ENCODE peak calls at places on chromosomes 3 and 15, in eight cellular contexts. E is A549, L is HFFc6, A is fibroblast of pulmonary artery, N is endothelial cell of umbilical vein, D is PC-9, K is lower leg skin, C is GM12865. B is an unnamed sample.

GRCh38 chr3:117443014-117443413 is 733.4 kb downstream of the TUSC7 start:
- DNase-seq in K (no peak), L (no peak), D (no peak), E (no peak), N (no peak), C (no peak), A (peak), B (no peak)

GRCh38 chr3:113436794-113437193 is 4.5 kb downstream of the CFAP44 start:
- DNase-seq in K (no peak), D (no peak), A (peak), C (peak), E (no peak), L (peak), N (peak), B (peak)

GRCh38 chr3:15495461-15496340 is 25.8 kb downstream of the COLQ start:
- DNase-seq in E (no peak), D (no peak), A (no peak), K (no peak), N (no peak), C (no peak), L (no peak), B (no peak)

GRCh38 chr15:92981333-92981732 is 81.2 kb downstream of the CHD2 start:
- DNase-seq in D (peak), A (peak), C (no peak), N (peak), L (no peak), E (no peak), K (no peak), B (no peak)

GRCh38 chr15:75030023-75030413 is 6.6 kb downstream of the PPCDC start:
- DNase-seq in A (peak), E (no peak), K (peak), C (no peak), D (no peak), N (no peak), L (no peak), B (no peak)

GRCh38 chr15:34883633-34884032 is 85.9 kb downstream of the AQR start:
- DNase-seq in K (no peak), D (no peak), L (no peak), A (no peak), N (no peak), E (no peak), C (no peak), B (no peak)

GRCh38 chr3:100042577-100042981 is 71.7 kb downstream of the FILIP1L start:
- DNase-seq in D (peak), A (peak), N (no peak), K (no peak), C (no peak), L (peak), E (no peak), B (no peak)

GRCh38 chr3:101643861-101644613 is 32.9 kb downstream of the ZBTB11 start:
- DNase-seq in A (peak), C (peak), E (peak), D (peak), K (no peak), N (peak), L (peak), B (peak)

GRCh38 chr3:87867001-87867400 is 191.8 kb downstream of the CGGBP1 start:
- DNase-seq in C (no peak), K (no peak), A (peak), D (no peak), L (peak), N (peak), E (no peak), B (no peak)

GRCh38 chr3:66989241-66989640 is 8.9 kb upstream of the KBTBD8 start:
- DNase-seq in N (no peak), D (no peak), K (no peak), C (no peak), E (no peak), L (no peak), A (no peak), B (no peak)

GRCh38 chr3:66993082-66993481 is 5.0 kb upstream of the KBTBD8 start:
- DNase-seq in A (no peak), N (no peak), K (no peak), E (peak), C (no peak), L (no peak), D (no peak), B (no peak)

GRCh38 chr3:66991478-66991877 is 6.6 kb upstream of the KBTBD8 start:
- DNase-seq in N (peak), A (peak), K (no peak), C (no peak), D (no peak), L (peak), E (peak), B (no peak)

GRCh38 chr3:66986406-66986805 is 11.7 kb upstream of the KBTBD8 start:
- DNase-seq in D (no peak), E (no peak), A (no peak), K (no peak), L (no peak), N (no peak), C (no peak), B (no peak)

DNA sequence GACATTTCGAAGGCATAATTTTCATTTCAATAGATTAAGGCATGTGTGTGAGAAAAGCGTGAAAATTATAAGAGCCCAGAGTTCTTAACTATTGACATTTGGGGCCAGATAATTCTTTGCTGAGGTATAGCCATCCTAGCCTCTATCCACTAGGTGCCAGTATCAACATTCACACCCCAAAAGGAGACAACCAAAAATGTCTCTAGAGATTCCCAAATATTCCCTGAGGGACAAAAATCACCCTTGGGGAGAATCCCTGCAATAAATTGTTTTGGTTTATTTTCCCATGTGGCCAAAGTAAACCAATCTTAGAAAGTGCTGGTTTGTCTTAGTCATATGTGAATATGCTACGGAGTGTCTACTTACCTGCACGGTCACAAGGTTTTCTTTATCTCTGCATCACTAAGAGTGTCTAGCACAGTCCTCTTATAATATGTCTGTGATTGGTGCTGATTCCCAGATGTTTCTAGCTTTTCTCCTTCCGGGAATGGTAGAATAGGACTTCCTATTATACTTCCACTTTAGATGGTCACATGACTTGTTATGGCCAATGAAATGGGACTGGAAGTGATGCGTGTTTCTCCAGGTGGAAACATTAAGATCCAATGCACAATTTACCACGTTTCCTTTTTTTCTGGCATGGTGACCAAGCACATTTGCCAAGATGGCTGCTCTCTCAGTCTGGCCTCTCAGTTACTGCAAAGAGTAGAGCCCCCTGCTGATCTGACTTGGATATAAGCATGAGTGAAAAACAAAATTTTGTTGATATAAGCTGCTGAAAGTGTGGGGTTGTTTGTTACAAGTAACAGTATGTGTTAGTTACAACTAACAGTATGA is 8.0 kb upstream of the KBTBD8 start:
- DNase-seq in K (no peak), D (no peak), N (no peak), L (no peak), A (no peak), E (peak), C (peak), B (peak)
- TF ChIP-seq CTCF in K (no peak), D (no peak), N (no peak), L (peak), A (peak), E (no peak), C (peak), B (no peak)

DNA sequence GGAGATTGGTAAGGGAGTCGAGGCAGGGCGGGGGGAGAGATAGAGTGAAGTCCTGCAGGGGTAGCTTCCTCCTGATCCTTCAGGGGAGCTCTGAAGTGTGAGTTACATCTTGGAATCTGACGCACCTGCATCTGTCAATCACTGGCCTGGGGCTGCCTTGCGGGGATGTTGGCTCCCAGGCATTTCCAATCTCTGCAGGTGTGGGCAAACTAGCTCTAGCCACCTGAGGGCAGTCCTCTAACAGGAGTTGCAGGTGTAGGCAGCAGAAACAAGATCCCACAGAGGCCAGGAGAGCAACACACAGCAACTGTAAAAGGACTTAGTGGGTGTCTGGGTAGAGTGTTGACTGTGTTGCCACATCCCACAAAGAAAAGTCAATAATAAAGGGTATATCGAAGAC is 63.6 kb downstream of the ZNF621 start:
- DNase-seq in K (no peak), N (no peak), C (peak), E (no peak), A (no peak), L (no peak), D (peak), B (no peak)
- TF ChIP-seq CTCF in K (no peak), N (no peak), C (peak), E (no peak), A (no peak), L (no peak), D (peak), B (no peak)

GRCh38 chr15:38708672-38709188 is 144.1 kb upstream of the RASGRP1 start:
- DNase-seq in E (no peak), N (peak), L (peak), D (no peak), A (no peak), K (no peak), C (no peak), B (no peak)

GRCh38 chr15:38709196-38709595 is 144.6 kb upstream of the RASGRP1 start:
- DNase-seq in K (no peak), L (no peak), C (no peak), A (no peak), D (no peak), N (no peak), E (no peak), B (no peak)

GRCh38 chr15:38705421-38706219 is 141.0 kb upstream of the RASGRP1 start:
- DNase-seq in C (no peak), L (no peak), D (no peak), K (no peak), E (no peak), N (no peak), A (no peak), B (no peak)

GRCh38 chr15:38706956-38707355 is 142.3 kb upstream of the RASGRP1 start:
- DNase-seq in K (no peak), N (no peak), L (no peak), D (no peak), C (no peak), A (no peak), E (no peak), B (no peak)

DNA sequence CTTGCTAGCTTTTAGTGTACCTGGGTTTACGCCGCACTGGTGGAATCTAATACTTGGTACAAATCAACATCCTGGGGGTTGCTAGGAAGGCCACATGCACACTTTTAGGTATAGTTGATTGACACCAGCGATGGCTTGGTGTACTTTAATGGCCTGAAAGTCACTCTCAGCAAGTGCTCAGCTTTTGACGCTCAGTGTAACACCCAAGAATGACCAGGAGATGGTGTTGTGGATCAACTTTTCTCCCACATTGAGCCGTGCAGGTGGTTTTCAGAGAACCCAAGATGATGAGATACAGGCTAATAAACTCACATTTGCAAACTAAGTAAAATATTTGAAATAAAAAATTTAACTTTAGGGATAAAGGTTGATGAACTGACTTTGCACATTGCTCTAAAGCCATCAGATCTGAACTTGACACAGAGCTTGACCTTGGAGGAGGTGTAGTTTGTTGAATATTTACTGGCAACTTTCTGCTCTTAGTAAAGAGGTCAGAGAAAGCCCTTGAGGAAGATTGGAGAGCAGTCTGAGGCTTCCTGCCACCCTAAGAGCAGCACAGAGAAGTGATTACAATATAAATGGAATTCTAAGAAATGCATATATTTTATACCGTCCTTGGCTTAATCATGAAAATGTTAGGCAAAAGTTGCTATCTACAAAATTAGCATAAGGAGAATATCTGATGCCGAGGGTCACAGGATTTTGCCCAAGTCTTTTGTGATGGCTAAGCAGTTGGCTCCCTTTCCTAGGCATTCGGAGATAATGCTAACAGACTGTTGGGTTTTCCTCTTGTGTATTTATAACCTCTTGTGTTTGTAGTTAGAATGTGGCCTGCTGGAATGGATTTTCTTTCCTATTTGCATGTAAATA is 143.4 kb upstream of the RASGRP1 start:
- DNase-seq in K (no peak), D (peak), L (peak), C (peak), A (peak), E (peak), N (peak), B (peak)
- TF ChIP-seq CTCF in K (peak), D (peak), L (peak), C (peak), A (peak), E (peak), N (peak), B (peak)

GRCh38 chr3:50617096-50617791 is at the start of gene MAPKAPK3:
- DNase-seq in L (no peak), K (no peak), C (peak), E (no peak), A (no peak), D (peak), N (peak), B (peak)
- TF ChIP-seq CTCF in L (peak), K (no peak), C (no peak), E (no peak), A (no peak), D (no peak), N (no peak), B (no peak)

GRCh38 chr15:100183921-100184480 is 157.8 kb downstream of the ADAMTS17 start:
- DNase-seq in C (no peak), D (no peak), N (no peak), L (no peak), E (no peak), A (no peak), K (no peak), B (no peak)
- TF ChIP-seq CTCF in C (no peak), D (no peak), N (no peak), L (no peak), E (no peak), A (no peak), K (no peak), B (no peak)